ENCODE peak calls at places on chromosomes 13 and 19, in six cellular contexts. Y is effector memory CD4-positive, alpha-beta T cell; F is OCI-LY7; K is Panc1; C is neural progenitor cell; N is transverse colon. V is an unnamed sample. For H3K9me3, the result is how much of the 10 kb centered on the place peaks cover.

GRCh38 chr13:113967729-113968462 is 6.0 kb downstream of the C13orf46 start:
- DNase-seq in N (no peak), F (no peak), Y (no peak), K (no peak), C (no peak), V (no peak)

GRCh38 chr19:35555301-35556005 is 8.0 kb downstream of the ATP4A start:
- DNase-seq in C (peak), F (peak), N (no peak), K (no peak), Y (no peak), V (no peak)

GRCh38 chr19:15436012-15436825 is 13.5 kb downstream of the WIZ start:
- DNase-seq in F (no peak), C (no peak), Y (no peak), N (no peak), K (no peak), V (no peak)

GRCh38 chr13:70798385-70798784 is 690.1 kb upstream of the KLHL1 start:
- DNase-seq in K (no peak), C (no peak), N (no peak), F (no peak), Y (no peak), V (no peak)

GRCh38 chr13:25699600-25699999 is 327.8 kb downstream of the ATP8A2 start:
- DNase-seq in K (no peak), F (no peak), Y (no peak), C (no peak), N (no peak), V (no peak)

GRCh38 chr13:21075303-21076264 is 14.2 kb upstream of the LATS2 start:
- DNase-seq in N (no peak), F (no peak), C (peak), K (no peak), Y (no peak), V (no peak)

GRCh38 chr19:45800009-45800553 is 7.4 kb upstream of the DMWD start:
- DNase-seq in K (no peak), N (no peak), Y (no peak), C (no peak), F (no peak), V (no peak)

GRCh38 chr13:94323746-94324408 is 155.6 kb downstream of the DCT start:
- DNase-seq in F (peak), N (no peak), Y (no peak), K (no peak), C (no peak), V (no peak)

GRCh38 chr13:94608586-94608985 is 6.9 kb downstream of the GPR180 start:
- DNase-seq in Y (no peak), F (no peak), K (no peak), N (no peak), C (no peak), V (no peak)

GRCh38 chr19:30332445-30333234 is 39.5 kb upstream of the ZNF536 start:
- DNase-seq in N (no peak), C (no peak), Y (no peak), F (no peak), K (no peak), V (no peak)

GRCh38 chr19:511101-511841 is 4.0 kb downstream of the TPGS1 start:
- DNase-seq in N (peak), F (peak), C (peak), K (no peak), Y (peak), V (no peak)

GRCh38 chr13:33446821-33447481 is 161.4 kb upstream of the STARD13 start:
- DNase-seq in K (no peak), Y (no peak), F (no peak), C (no peak), N (no peak), V (peak)

GRCh38 chr19:40144947-40145748 is 46.1 kb upstream of the MAP3K10 start:
- DNase-seq in N (no peak), F (peak), C (no peak), K (peak), Y (no peak), V (no peak)

GRCh38 chr13:62360609-62361008 is 945.0 kb upstream of the PCDH20 start:
- DNase-seq in K (no peak), C (no peak), F (no peak), N (no peak), Y (no peak), V (no peak)

GRCh38 chr19:54609356-54609791 is 15.9 kb downstream of the LILRA1 start:
- DNase-seq in F (no peak), K (no peak), Y (no peak), C (no peak), N (no peak), V (no peak)

GRCh38 chr19:37014456-37014855 is 63.8 kb upstream of the ZNF420 start:
- DNase-seq in N (no peak), K (no peak), C (no peak), Y (no peak), F (no peak), V (no peak)

GRCh38 chr19:45417151-45417550 is 6.6 kb downstream of the ERCC1 start:
- DNase-seq in K (no peak), N (no peak), C (no peak), Y (no peak), F (no peak), V (no peak)

GRCh38 chr19:36136975-36137686 is 2.7 kb upstream of the CAPNS1 start:
- DNase-seq in C (no peak), F (no peak), Y (no peak), N (peak), K (peak), V (peak)

GRCh38 chr13:77846173-77846572 is 72.5 kb downstream of the EDNRB start:
- DNase-seq in C (no peak), N (no peak), F (no peak), Y (no peak), K (no peak), V (no peak)

GRCh38 chr13:113786262-113786841 is 27.3 kb downstream of the TMEM255B start:
- DNase-seq in C (no peak), Y (no peak), N (no peak), K (no peak), F (no peak), V (no peak)

GRCh38 chr13:98447881-98448641 is 128.8 kb downstream of the STK24 start:
- DNase-seq in K (no peak), N (no peak), C (peak), Y (no peak), F (peak), V (peak)

GRCh38 chr13:114151565-114152284 is 19.3 kb upstream of the RASA3 start:
- DNase-seq in N (peak), K (no peak), Y (no peak), F (no peak), C (no peak), V (peak)

GRCh38 chr19:58084596-58085347 is 13.3 kb downstream of the ZSCAN18 start:
- DNase-seq in C (no peak), K (no peak), F (no peak), N (no peak), Y (no peak), V (no peak)

GRCh38 chr19:58085348-58085875 is 12.6 kb downstream of the ZSCAN18 start:
- DNase-seq in C (no peak), Y (no peak), F (no peak), K (no peak), N (no peak), V (no peak)

DNA sequence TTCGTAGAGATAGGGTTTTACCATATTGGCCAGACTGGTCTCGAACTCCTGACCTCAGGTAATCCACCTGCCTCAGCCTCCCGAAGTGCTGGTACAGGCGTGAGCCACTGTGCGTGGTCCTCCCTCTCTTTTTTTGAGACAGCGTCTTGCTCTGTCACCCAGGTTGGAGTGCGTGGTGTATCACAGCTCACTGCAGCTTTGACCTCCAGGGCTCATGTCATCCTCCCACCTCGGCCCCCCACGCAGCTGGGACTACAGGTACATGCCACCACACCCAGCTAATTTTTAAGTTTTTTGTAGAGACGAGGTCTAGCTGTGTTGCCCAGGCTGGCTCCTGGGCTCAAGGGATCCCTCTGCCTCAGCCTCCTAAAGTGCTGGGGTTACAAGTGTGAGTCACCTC is 18.2 kb downstream of the ZSCAN18 start:
- DNase-seq in Y (no peak), C (no peak), F (no peak), K (no peak), N (no peak), V (no peak)
- H3K9me3 ChIP-seq in Y (under half), C (under half), F (under half), K (under half), N (under half), V (under half)

DNA sequence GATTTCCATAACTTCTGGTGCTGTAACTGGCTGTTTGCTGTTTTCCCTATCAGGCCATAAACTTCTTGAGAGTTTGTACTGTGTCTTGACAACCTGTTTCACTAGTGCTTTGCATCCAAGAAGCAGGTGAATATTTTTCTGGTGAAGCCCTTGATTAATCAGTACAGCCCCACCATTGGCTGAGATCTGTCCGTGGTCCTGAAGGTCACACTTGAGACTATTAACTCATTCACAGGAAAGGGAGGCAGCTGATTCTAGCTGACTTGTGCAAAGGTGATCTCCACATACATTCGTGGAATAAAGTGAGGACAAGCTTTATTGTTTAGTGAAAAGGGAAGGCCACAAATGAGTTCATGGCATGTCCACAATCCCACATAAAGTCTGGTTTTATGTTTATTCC is 61.4 kb upstream of the ZNF835 start:
- DNase-seq in N (no peak), Y (no peak), K (no peak), C (no peak), F (no peak), V (no peak)
- H3K9me3 ChIP-seq in N (under half), Y (under half), K (under half), C (under half), F (under half), V (under half)

DNA sequence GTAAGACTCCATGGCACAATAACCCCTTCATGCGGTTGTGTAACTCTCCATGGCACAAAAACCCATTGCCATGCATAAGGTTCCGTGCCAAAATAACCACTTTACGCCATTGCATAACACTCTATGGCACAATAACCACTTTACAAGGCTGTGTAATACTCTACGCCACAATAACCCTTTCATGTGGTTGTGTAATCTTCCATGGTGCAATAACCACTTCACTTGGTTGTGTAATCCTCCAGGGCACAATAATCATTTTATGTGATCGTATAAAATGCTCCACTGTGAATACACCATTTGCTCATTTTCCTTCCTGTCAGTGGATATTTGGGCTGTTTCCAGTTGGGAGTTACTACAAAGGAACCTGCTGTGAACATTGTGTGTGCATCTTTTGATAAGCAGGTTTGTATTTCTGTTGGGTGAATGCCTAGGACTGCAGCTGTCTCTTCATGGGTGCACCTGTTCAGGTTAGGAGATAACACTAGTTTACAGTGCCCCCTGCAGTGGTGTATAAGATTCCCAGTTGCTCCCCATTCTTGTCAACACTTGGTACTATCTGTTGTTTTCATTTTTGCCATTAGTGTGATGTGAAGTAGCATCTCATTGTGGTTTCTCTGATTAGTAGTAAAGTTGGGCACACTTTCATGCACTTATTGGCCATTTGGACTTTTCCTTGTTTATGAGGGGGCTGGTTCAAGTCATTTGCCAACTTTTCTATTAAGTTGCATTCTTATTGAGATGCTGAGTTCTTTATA is 21.1 kb upstream of the ZSCAN18 start:
- DNase-seq in N (no peak), Y (no peak), F (no peak), K (no peak), C (no peak), V (no peak)
- H3K9me3 ChIP-seq in N (half or more), Y (half or more), F (under half), K (half or more), C (under half), V (under half)

DNA sequence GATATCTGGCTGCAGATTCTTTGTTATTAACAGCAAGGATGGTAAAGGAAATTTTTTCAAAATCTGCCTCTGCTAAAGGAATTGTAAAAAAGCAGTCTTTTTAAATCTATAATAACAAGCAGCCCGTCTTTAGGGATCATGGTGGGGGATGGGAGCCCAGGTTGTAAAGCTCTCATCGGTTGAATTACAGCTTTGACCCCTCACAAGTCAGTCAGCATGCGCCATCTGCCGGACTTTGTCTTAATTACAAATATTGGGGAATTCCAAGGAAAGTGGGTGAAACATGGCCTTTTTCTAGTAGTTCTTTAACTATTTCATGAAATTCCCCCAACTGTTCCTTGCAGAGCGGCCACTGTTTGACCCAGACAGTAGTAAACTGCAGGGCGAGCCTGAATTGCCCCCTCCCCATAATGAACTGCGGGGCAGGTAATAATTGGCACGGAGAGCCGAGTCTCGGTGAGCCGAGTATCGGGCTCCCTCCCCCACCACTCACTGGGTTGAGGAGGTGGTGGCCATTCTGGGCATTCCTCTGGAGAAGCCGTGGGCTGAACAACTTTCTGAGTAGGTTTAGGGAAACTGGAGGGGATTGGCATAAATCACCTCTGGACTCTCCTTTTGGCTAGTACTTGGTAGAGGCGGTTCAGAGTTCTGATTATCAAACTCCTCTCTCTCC is 11.6 kb downstream of the ZNF578 start:
- DNase-seq in K (no peak), N (no peak), Y (no peak), C (peak), F (no peak), V (no peak)
- H3K9me3 ChIP-seq in K (under half), N (half or more), Y (under half), C (under half), F (under half), V (under half)

DNA sequence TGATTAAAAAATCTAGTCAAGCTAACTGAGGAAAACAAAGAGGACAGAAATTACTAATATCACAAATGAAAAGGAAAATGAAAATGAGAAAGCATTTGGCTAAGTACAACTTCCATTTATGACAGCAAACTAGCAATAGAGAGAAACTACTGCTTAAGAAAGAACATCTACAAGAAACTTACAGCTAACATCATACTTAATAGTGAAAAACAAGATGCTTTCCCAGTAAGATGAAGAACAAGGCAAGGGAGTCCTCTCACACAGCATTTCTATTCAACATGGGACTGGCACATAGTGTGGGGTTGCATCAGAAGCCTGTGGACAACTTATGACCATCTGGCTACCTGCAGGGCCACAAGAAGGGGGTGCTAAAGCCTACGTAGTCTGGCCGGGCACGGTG is 39.3 kb downstream of the ZNF44 start:
- DNase-seq in K (no peak), C (no peak), Y (no peak), F (no peak), N (no peak), V (no peak)
- H3K9me3 ChIP-seq in K (under half), C (under half), Y (under half), F (under half), N (under half), V (under half)

V was measured in prostate gland.